ENCODE peak calls at places on chromosomes 12 and 14, in four cellular contexts. C is thyroid gland, M is HepG2, U is fibroblast of lung. X is an unnamed sample.

GRCh38 chr14:99273724-99274345 is 1.8 kb upstream of the BCL11B start:
- DNase-seq in C (peak), M (peak), U (peak), X (no peak)

GRCh38 chr12:29769162-29769820 is 14.5 kb downstream of the TMTC1 start:
- DNase-seq in C (no peak), M (no peak), U (peak), X (peak)

GRCh38 chr12:46523863-46524770 is 151.5 kb upstream of the SLC38A2 start:
- DNase-seq in C (no peak), M (peak), U (peak), X (peak)

GRCh38 chr14:73741876-73742519 is 27.8 kb upstream of the PNMA1 start:
- DNase-seq in C (no peak), M (no peak), U (no peak), X (no peak)

GRCh38 chr14:103492572-103492971 is 30.1 kb downstream of the CKB start:
- DNase-seq in C (no peak), M (no peak), U (no peak), X (no peak)

GRCh38 chr12:21962236-21962635 is 21.0 kb upstream of the ABCC9 start:
- DNase-seq in C (no peak), M (no peak), U (peak), X (no peak)

GRCh38 chr14:38255673-38256357 is at the start of gene CLEC14A:
- DNase-seq in C (peak), M (no peak), U (peak), X (no peak)

GRCh38 chr12:6541371-6542165 is 7.3 kb downstream of the GAPDH start:
- DNase-seq in C (no peak), M (no peak), U (no peak), X (no peak)

GRCh38 chr12:57390174-57390573 is 40.7 kb downstream of the R3HDM2 start:
- DNase-seq in C (no peak), M (no peak), U (no peak), X (peak)

GRCh38 chr12:131090254-131091210 is 136.8 kb downstream of the ADGRD1 start:
- DNase-seq in C (peak), M (no peak), U (no peak), X (no peak)

GRCh38 chr12:131452444-131452860 is 258.4 kb upstream of the SFSWAP start:
- DNase-seq in C (no peak), M (peak), U (no peak), X (no peak)

GRCh38 chr14:47919334-47919846 is 244.0 kb upstream of the MDGA2 start:
- DNase-seq in C (no peak), M (no peak), U (no peak), X (no peak)

GRCh38 chr12:49645151-49646039 is 22.0 kb downstream of the PRPF40B start:
- DNase-seq in C (peak), M (no peak), U (no peak), X (no peak)

GRCh38 chr12:79674629-79675028 is 16.1 kb downstream of the PAWR start:
- DNase-seq in C (no peak), M (no peak), U (peak), X (no peak)

GRCh38 chr14:21136024-21136423 is 19.8 kb downstream of the OR5AU1 start:
- DNase-seq in C (no peak), M (peak), U (peak), X (no peak)

GRCh38 chr12:44433647-44434046 is 442.5 kb downstream of the NELL2 start:
- DNase-seq in C (no peak), M (no peak), U (no peak), X (no peak)

GRCh38 chr14:90995785-90996184 is 64.7 kb downstream of the RPS6KA5 start:
- DNase-seq in C (no peak), M (no peak), U (peak), X (no peak)

GRCh38 chr12:48197549-48197966 is 5.5 kb downstream of the OR10AD1 start:
- DNase-seq in C (peak), M (no peak), U (no peak), X (no peak)

GRCh38 chr12:90360300-90360699 is 594.7 kb downstream of the CCER1 start:
- DNase-seq in C (no peak), M (no peak), U (no peak), X (no peak)

GRCh38 chr14:57533214-57533613 is 39.6 kb upstream of the CCDC198 start:
- DNase-seq in C (peak), M (peak), U (peak), X (no peak)

GRCh38 chr12:47085815-47086252 is 6.1 kb upstream of the AMIGO2 start:
- DNase-seq in C (no peak), M (peak), U (peak), X (no peak)

GRCh38 chr12:64673490-64674169 is 63.3 kb downstream of the RASSF3 start:
- DNase-seq in C (no peak), M (peak), U (peak), X (peak)

GRCh38 chr12:50980545-50980944 is 28.2 kb downstream of the HIGD1C start:
- DNase-seq in C (no peak), M (peak), U (no peak), X (no peak)

GRCh38 chr12:998020-998874 is 7.2 kb downstream of the ERC1 start:
- DNase-seq in C (peak), M (peak), U (no peak), X (no peak)

GRCh38 chr14:35365130-35366047 is 39.2 kb downstream of the NFKBIA start:
- DNase-seq in C (peak), M (peak), U (peak), X (peak)

GRCh38 chr14:39617537-39617936 is 185.3 kb upstream of the FBXO33 start:
- DNase-seq in C (no peak), M (no peak), U (peak), X (no peak)

GRCh38 chr12:120668091-120668796 is 18.7 kb upstream of the MLEC start:
- DNase-seq in C (no peak), M (no peak), U (no peak), X (no peak)

GRCh38 chr12:34390846-34391700 is 368.8 kb downstream of the ALG10 start:
- DNase-seq in C (no peak), M (no peak), U (no peak), X (no peak)

GRCh38 chr12:15546102-15546701 is 223.9 kb downstream of the PTPRO start:
- DNase-seq in C (no peak), M (no peak), U (no peak), X (no peak)

GRCh38 chr12:66296171-66296683 is 6.1 kb upstream of the HELB start:
- DNase-seq in C (no peak), M (no peak), U (no peak), X (no peak)

GRCh38 chr14:24944800-24945199 is 105.1 kb downstream of the STXBP6 start:
- DNase-seq in C (peak), M (no peak), U (no peak), X (no peak)

GRCh38 chr12:7374423-7375144 is 69.4 kb downstream of the CD163L1 start:
- DNase-seq in C (peak), M (peak), U (no peak), X (no peak)

GRCh38 chr14:69261761-69262331 is 1.9 kb downstream of the GALNT16 start:
- DNase-seq in C (no peak), M (peak), U (no peak), X (no peak)

GRCh38 chr12:115542656-115543055 is 734.8 kb downstream of the MED13L start:
- DNase-seq in C (no peak), M (peak), U (no peak), X (no peak)

GRCh38 chr12:6551496-6552139 is 4.2 kb downstream of the IFFO1 start:
- DNase-seq in C (no peak), M (no peak), U (peak), X (no peak)

GRCh38 chr14:31881531-31882310 is 195.4 kb upstream of the ARHGAP5 start:
- DNase-seq in C (no peak), M (no peak), U (peak), X (no peak)

GRCh38 chr12:108955225-108955835 is 65.5 kb downstream of the SVOP start:
- DNase-seq in C (peak), M (peak), U (peak), X (no peak)

GRCh38 chr12:54217774-54218221 is 29.0 kb upstream of the SMUG1 start:
- DNase-seq in C (no peak), M (no peak), U (no peak), X (no peak)

GRCh38 chr12:94732367-94732990 is 82.1 kb upstream of the TMCC3 start:
- DNase-seq in C (no peak), M (no peak), U (no peak), X (no peak)

GRCh38 chr12:94740601-94741362 is 90.4 kb upstream of the TMCC3 start:
- DNase-seq in C (peak), M (no peak), U (no peak), X (no peak)

GRCh38 chr12:94733727-94734126 is 83.4 kb upstream of the TMCC3 start:
- DNase-seq in C (no peak), M (no peak), U (no peak), X (no peak)

GRCh38 chr12:94731733-94732360 is 81.5 kb upstream of the TMCC3 start:
- DNase-seq in C (no peak), M (no peak), U (no peak), X (no peak)

GRCh38 chr12:94735985-94736384 is 85.6 kb upstream of the TMCC3 start:
- DNase-seq in C (no peak), M (no peak), U (no peak), X (no peak)
- H3K4me3 ChIP-seq in C (no peak), M (no peak), U (no peak), X (no peak)

GRCh38 chr12:122202017-122202416 is 1.5 kb upstream of the B3GNT4 start:
- DNase-seq in C (no peak), M (no peak), U (no peak), X (no peak)

GRCh38 chr12:122200541-122201175 is 2.9 kb upstream of the B3GNT4 start:
- DNase-seq in C (no peak), M (no peak), U (no peak), X (no peak)

GRCh38 chr12:122201381-122201780 is 2.1 kb upstream of the B3GNT4 start:
- DNase-seq in C (no peak), M (no peak), U (no peak), X (no peak)

GRCh38 chr12:122197612-122197966 is 5.9 kb upstream of the B3GNT4 start:
- DNase-seq in C (no peak), M (no peak), U (no peak), X (no peak)

DNA sequence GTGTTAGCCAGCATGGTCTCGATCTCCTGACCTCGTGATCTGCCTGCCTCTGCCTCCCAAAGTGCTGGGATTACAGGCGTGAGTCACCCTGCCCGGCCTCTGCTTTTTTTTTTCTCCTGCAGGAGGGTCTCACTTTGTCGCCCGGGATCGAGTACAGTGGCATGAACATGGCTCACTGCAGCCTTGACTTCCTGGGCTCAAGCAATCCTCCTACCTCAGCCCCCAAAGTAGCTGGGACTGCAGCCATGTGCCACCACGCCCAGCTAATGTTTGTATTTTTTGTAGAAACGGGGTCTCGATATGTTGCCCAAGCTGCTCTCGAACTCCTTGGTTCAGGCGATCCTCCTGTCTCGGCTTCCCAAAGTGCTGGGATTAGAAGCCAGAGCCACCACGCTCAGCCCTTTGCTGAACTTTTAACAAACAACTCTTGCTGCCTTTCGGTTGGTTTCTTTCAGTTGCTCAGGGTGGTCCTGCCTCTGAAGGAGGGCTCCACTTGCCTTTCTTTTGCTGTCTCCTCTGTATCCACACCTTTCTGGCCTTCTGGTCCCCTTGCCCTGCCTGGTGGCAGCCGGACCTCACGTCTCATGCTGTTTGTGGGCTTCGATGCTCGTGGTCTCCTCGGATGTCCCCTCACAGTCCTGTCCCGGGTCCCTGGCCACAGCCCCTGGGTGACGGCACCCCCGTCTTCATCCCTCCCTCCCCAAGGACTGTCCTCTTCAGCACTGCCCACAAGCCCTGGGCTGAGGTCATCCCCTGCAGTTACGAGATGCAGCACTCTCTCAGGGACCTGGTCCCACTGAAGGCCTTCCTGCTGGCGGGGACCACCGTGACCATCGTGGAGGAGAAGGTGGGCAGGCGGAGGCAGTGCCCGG is 3.8 kb upstream of the B3GNT4 start:
- DNase-seq in C (no peak), M (no peak), U (no peak), X (no peak)
- H3K4me3 ChIP-seq in C (no peak), M (no peak), U (no peak), X (no peak)

DNA sequence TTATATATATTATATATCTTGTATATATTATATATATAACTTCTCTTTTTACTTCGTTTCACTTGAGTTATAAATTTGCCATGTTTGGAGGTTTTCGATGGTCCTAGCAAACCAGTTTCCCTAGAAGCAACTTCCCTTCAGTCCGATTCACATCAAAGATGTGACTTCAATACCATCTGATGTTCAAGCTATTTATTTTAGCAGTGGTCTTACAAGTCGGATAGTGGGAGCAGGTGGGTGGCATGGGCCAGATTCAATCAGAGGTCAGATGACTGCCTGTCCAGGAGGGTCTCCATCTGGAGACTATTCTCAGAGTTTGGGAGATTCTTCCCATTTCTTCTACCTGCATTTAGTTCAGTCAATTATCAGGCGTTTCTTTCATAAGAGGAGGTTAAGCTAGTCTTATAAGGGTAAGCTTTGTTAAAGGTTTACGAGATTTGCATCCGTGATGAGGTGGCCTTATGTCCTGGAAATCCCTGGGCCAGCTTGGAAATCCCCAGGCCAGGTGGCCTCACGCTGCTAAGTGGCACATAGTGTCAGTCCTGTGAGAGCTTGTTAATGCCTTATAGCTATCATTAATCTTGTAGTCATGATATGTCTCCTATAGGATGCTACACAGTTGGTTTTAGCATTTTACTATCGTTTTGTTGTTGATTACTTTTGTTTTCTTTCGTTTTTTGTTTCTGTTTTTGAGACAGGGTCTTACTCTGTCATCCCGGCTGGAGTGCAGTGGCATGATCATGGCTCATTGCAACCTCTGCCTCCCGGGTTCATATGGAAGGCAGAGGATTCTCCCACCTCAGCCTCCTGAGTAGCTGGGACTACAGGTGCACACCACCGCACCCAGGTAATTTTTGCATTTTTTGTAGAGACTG is 145.8 kb downstream of the BICD1 start:
- DNase-seq in C (no peak), M (no peak), U (no peak), X (no peak)
- H3K4me3 ChIP-seq in C (no peak), M (no peak), U (no peak), X (no peak)

GRCh38 chr12:117041798-117042170 is 57.4 kb downstream of the TESC start:
- DNase-seq in C (no peak), M (no peak), U (no peak), X (no peak)
- H3K4me3 ChIP-seq in C (no peak), M (no peak), U (no peak), X (no peak)

GRCh38 chr14:104925214-104925899 is 678 bp downstream of the PLD4 start:
- DNase-seq in C (no peak), M (no peak), U (no peak), X (no peak)

GRCh38 chr14:104924421-104925213 is at the start of gene PLD4:
- DNase-seq in C (no peak), M (no peak), U (no peak), X (no peak)

GRCh38 chr14:104926619-104927431 is 2.1 kb downstream of the PLD4 start:
- DNase-seq in C (peak), M (no peak), U (no peak), X (no peak)

GRCh38 chr14:104925941-104926609 is 1.4 kb downstream of the PLD4 start:
- DNase-seq in C (peak), M (no peak), U (peak), X (no peak)

GRCh38 chr14:104923596-104924420 is 871 bp upstream of the PLD4 start:
- DNase-seq in C (no peak), M (no peak), U (no peak), X (no peak)
- H3K4me3 ChIP-seq in C (no peak), M (no peak), U (no peak), X (no peak)

DNA sequence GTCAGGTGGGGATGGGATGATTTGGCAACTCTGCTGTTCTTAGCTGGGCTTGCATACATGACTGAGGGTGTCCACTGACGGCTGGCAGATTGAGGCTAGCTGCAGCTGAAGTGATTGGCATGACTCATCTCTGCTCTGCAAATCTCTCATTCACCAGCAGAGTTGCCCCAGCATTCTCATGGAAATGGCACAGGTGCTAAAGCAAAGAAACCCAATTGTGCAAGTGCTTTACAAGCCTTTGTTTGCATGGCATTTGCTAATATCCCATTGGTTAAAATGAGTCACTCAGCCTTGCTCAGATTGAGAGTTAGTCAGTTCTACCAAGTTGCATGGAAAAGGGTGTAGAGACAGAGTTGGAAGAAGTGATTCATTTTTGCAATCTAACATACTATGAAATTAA is 389.7 kb upstream of the FAR2 start:
- DNase-seq in C (no peak), M (peak), U (peak), X (no peak)
- H3K4me3 ChIP-seq in C (no peak), M (no peak), U (no peak), X (no peak)

GRCh38 chr14:65080954-65081747 is 21.2 kb downstream of the MAX start:
- DNase-seq in C (no peak), M (peak), U (no peak), X (no peak)
- H3K4me3 ChIP-seq in C (no peak), M (no peak), U (no peak), X (no peak)

X was measured in retinal pigment epithelial cell.